ENCODE peak calls at places on chromosome 16, in four cellular contexts. One of them, this sample, is unnamed.

GRCh38 chr16:79355600-79356358 is 244.8 kb downstream of the MAF start:
- DNase-seq in H1: no peak
- DNase-seq in GM12878: no peak
- DNase-seq in K562: no peak
- DNase-seq in this sample: no peak

GRCh38 chr16:66950971-66951790 is 9.9 kb upstream of the CES3 start:
- DNase-seq in H1: no peak
- DNase-seq in GM12878: no peak
- DNase-seq in K562: peak
- DNase-seq in this sample: no peak

GRCh38 chr16:13300066-13300465 is 398.7 kb downstream of the SHISA9 start:
- DNase-seq in H1: no peak
- DNase-seq in GM12878: no peak
- DNase-seq in K562: no peak
- DNase-seq in this sample: no peak

GRCh38 chr16:50368410-50369132 is at the start of gene BRD7:
- DNase-seq in H1: no peak
- DNase-seq in GM12878: no peak
- DNase-seq in K562: peak
- DNase-seq in this sample: peak

GRCh38 chr16:53291757-53292392 is 142.4 kb upstream of the RBL2 start:
- DNase-seq in H1: no peak
- DNase-seq in GM12878: no peak
- DNase-seq in K562: no peak
- DNase-seq in this sample: no peak

GRCh38 chr16:89761304-89761922 is 40.1 kb downstream of the ZNF276 start:
- DNase-seq in H1: no peak
- DNase-seq in GM12878: no peak
- DNase-seq in K562: no peak
- DNase-seq in this sample: no peak

GRCh38 chr16:24800586-24800985 is 45.2 kb upstream of the SLC5A11 start:
- DNase-seq in H1: no peak
- DNase-seq in GM12878: no peak
- DNase-seq in K562: no peak
- DNase-seq in this sample: peak

GRCh38 chr16:89442588-89442987 is 47.8 kb downstream of the ANKRD11 start:
- DNase-seq in H1: no peak
- DNase-seq in GM12878: no peak
- DNase-seq in K562: no peak
- DNase-seq in this sample: no peak

GRCh38 chr16:24273511-24273910 is 17.4 kb downstream of the CACNG3 start:
- DNase-seq in H1: no peak
- DNase-seq in GM12878: no peak
- DNase-seq in K562: no peak
- DNase-seq in this sample: no peak

GRCh38 chr16:78659216-78659615 is 559.8 kb downstream of the WWOX start:
- DNase-seq in H1: no peak
- DNase-seq in GM12878: no peak
- DNase-seq in K562: no peak
- DNase-seq in this sample: no peak

GRCh38 chr16:48959204-48959603 is 322.4 kb downstream of the CBLN1 start:
- DNase-seq in H1: no peak
- DNase-seq in GM12878: no peak
- DNase-seq in K562: no peak
- DNase-seq in this sample: no peak

GRCh38 chr16:87728026-87728425 is 37.8 kb downstream of the KLHDC4 start:
- DNase-seq in H1: no peak
- DNase-seq in GM12878: no peak
- DNase-seq in K562: no peak
- DNase-seq in this sample: no peak

GRCh38 chr16:65658339-65659275 is 536.7 kb upstream of the CDH11 start:
- DNase-seq in H1: no peak
- DNase-seq in GM12878: no peak
- DNase-seq in K562: no peak
- DNase-seq in this sample: no peak

GRCh38 chr16:19238386-19238785 is 47.1 kb upstream of the CLEC19A start:
- DNase-seq in H1: no peak
- DNase-seq in GM12878: no peak
- DNase-seq in K562: no peak
- DNase-seq in this sample: no peak

GRCh38 chr16:71542377-71542776 is 16.2 kb downstream of the CHST4 start:
- DNase-seq in H1: no peak
- DNase-seq in GM12878: no peak
- DNase-seq in K562: peak
- DNase-seq in this sample: peak

GRCh38 chr16:86994651-86995171 is 322.5 kb downstream of the C16orf95 start:
- DNase-seq in H1: no peak
- DNase-seq in GM12878: no peak
- DNase-seq in K562: peak
- DNase-seq in this sample: no peak

GRCh38 chr16:13084331-13084730 is 182.9 kb downstream of the SHISA9 start:
- DNase-seq in H1: no peak
- DNase-seq in GM12878: no peak
- DNase-seq in K562: no peak
- DNase-seq in this sample: no peak

GRCh38 chr16:27248036-27248435 is 20.5 kb downstream of the NSMCE1 start:
- DNase-seq in H1: no peak
- DNase-seq in GM12878: no peak
- DNase-seq in K562: no peak
- DNase-seq in this sample: no peak

GRCh38 chr16:73056383-73056782 is 8.5 kb upstream of the ZFHX3 start:
- DNase-seq in H1: no peak
- DNase-seq in GM12878: no peak
- DNase-seq in K562: no peak
- DNase-seq in this sample: no peak

GRCh38 chr16:72129976-72130656 is 36.5 kb downstream of the DHX38 start:
- DNase-seq in H1: no peak
- DNase-seq in GM12878: no peak
- DNase-seq in K562: no peak
- DNase-seq in this sample: no peak

GRCh38 chr16:66604376-66605176 is at the start of gene CMTM3:
- DNase-seq in H1: no peak
- DNase-seq in GM12878: no peak
- DNase-seq in K562: peak
- DNase-seq in this sample: peak

DNA sequence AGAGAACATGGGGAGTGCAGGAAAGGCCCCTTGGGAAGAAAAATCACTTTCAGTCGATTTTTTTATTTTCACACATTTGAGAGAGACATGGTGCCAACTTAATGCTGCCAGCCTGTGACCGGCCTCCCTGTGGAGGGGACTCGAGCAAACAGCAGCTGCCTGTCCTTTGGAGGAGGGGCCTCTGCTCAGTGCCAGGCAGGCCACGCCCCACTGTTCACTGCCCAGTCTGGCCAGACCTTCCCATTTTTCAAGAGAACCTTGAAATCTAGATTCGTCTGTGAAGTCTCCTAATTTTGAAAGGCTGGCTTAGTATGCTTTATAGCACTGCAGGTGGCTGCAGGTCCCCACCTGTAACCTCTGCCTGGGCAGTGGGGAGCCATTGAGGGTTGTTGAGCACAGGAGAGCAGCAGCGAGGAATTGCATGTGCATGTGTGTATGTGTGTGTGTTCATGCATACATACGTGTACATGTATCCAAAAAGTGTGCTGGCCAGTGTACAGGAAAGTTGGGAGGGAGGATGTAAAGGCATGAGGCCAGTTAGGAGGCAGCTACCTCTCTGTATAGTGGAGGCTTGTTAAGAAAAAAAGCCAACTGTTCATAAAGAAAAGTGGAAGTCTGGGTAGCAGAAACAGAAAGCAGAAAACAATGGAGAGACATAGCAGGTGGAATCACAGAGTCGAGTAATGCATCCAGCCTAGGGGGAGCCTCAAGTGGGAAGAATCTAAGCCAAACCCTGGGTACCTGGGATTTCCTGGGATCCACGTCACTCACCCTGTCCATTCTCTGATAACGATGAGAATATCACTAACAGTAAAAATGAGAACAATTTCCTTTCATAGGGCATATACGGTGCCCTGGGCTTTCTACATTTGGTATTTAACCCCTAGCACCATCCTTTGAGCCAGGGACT is 70.4 kb upstream of the PLCG2 start:
- DNase-seq in H1: no peak
- DNase-seq in GM12878: no peak
- DNase-seq in K562: no peak
- DNase-seq in this sample: no peak
- TF ChIP-seq BRCA1 in H1: no peak
- TF ChIP-seq BRCA1 in GM12878: no peak
- TF ChIP-seq BRCA1 in K562: no peak
- TF ChIP-seq BRCA1 in this sample: no peak

GRCh38 chr16:11744075-11744470 is 1.4 kb upstream of the TXNDC11 start:
- DNase-seq in H1: no peak
- DNase-seq in GM12878: no peak
- DNase-seq in K562: no peak
- DNase-seq in this sample: no peak

GRCh38 chr16:11743308-11744074 is 834 bp upstream of the TXNDC11 start:
- DNase-seq in H1: no peak
- DNase-seq in GM12878: no peak
- DNase-seq in K562: no peak
- DNase-seq in this sample: peak

GRCh38 chr16:11740567-11740966 is 2.1 kb downstream of the TXNDC11 start:
- DNase-seq in H1: no peak
- DNase-seq in GM12878: no peak
- DNase-seq in K562: no peak
- DNase-seq in this sample: no peak

GRCh38 chr16:11742536-11743307 is at the start of gene TXNDC11:
- DNase-seq in H1: peak
- DNase-seq in GM12878: peak
- DNase-seq in K562: peak
- DNase-seq in this sample: peak

GRCh38 chr16:11742041-11742535 is 569 bp downstream of the TXNDC11 start:
- DNase-seq in H1: no peak
- DNase-seq in GM12878: no peak
- DNase-seq in K562: peak
- DNase-seq in this sample: peak
- TF ChIP-seq ATF3 in H1: no peak
- TF ChIP-seq ATF3 in GM12878: no peak
- TF ChIP-seq ATF3 in K562: no peak
- TF ChIP-seq ATF3 in this sample: no peak

DNA sequence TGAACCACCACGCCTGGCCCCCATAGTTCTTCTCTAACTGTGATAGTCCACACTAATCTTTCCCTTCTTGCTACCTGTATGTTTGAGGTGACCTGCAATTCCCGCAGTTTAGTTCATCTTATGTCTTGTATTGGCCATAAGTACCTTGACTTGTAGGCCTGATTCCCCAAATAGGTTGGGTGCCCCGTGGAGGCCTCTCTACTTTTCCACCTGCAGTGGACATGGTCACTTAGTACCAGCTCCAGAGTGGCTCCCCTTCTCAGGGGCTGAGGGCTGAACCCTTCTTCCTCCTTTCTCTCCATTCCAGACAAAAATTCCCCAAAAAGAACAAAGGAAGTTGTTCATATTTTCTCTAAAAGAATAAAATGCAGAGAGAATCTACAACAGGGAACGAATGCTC is 33.5 kb upstream of the CES5A start:
- DNase-seq in H1: no peak
- DNase-seq in GM12878: no peak
- DNase-seq in K562: no peak
- DNase-seq in this sample: no peak
- TF ChIP-seq BRCA1 in H1: no peak
- TF ChIP-seq BRCA1 in GM12878: no peak
- TF ChIP-seq BRCA1 in K562: no peak
- TF ChIP-seq BRCA1 in this sample: no peak

GRCh38 chr16:85836706-85837582 is 37.4 kb downstream of the COX4I1 start:
- DNase-seq in H1: no peak
- DNase-seq in GM12878: no peak
- DNase-seq in K562: no peak
- DNase-seq in this sample: no peak
- TF ChIP-seq ATF3 in H1: no peak
- TF ChIP-seq ATF3 in GM12878: no peak
- TF ChIP-seq ATF3 in K562: no peak
- TF ChIP-seq ATF3 in this sample: no peak

DNA sequence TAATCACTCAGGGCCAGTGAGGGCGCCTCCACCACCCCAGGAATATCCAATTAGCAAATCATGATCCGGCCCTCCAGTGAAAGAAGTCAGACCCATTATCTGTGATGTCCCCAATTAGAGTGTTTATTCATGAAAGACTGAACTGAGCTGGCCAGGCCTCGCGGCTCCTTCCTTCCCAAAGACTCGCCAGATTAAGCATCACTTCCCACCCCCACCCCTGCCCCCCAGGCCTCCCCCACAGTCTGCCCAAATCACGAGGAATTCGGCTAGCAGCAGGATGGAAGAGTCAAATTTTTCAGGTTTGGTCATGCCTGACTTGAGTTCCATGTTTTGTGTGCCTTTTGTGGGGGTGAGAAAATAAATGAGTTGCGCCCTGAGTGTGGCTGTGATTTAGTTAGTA is 298.4 kb upstream of the SALL1 start:
- DNase-seq in H1: no peak
- DNase-seq in GM12878: no peak
- DNase-seq in K562: no peak
- DNase-seq in this sample: no peak
- TF ChIP-seq BRCA1 in H1: no peak
- TF ChIP-seq BRCA1 in GM12878: no peak
- TF ChIP-seq BRCA1 in K562: no peak
- TF ChIP-seq BRCA1 in this sample: no peak

GRCh38 chr16:69613283-69614154 is 47.8 kb downstream of the NFAT5 start:
- DNase-seq in H1: no peak
- DNase-seq in GM12878: peak
- DNase-seq in K562: no peak
- DNase-seq in this sample: peak

GRCh38 chr16:69606985-69607384 is 41.2 kb downstream of the NFAT5 start:
- DNase-seq in H1: no peak
- DNase-seq in GM12878: no peak
- DNase-seq in K562: no peak
- DNase-seq in this sample: no peak

GRCh38 chr16:69610356-69610755 is 44.6 kb downstream of the NFAT5 start:
- DNase-seq in H1: no peak
- DNase-seq in GM12878: no peak
- DNase-seq in K562: no peak
- DNase-seq in this sample: no peak

GRCh38 chr16:69607674-69608073 is 41.9 kb downstream of the NFAT5 start:
- DNase-seq in H1: no peak
- DNase-seq in GM12878: peak
- DNase-seq in K562: no peak
- DNase-seq in this sample: no peak

DNA sequence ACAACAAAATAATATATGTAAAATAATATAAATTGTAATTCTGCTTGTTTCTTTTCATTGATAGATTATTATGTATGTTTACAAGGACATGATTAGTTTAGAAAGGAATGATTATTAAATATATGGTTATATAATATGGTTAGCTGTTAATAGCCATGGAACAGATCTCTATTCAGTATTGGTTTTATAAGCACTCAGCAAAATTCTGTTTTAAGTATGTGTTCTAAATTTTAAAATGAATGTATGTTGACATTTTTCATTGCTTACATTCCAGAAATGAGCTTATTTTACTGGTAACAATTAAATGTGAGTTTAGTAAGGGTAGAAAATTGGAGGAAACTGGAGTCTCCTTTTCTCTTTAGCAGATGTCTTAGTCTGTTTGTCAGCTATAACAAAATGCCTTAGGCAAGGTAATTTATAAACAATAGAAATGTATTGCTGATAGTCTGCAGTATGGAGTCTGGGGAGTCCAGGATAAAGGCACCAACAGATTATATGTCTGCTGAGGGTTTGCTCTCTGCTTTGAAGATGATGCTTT is 45.4 kb downstream of the NFAT5 start:
- DNase-seq in H1: no peak
- DNase-seq in GM12878: no peak
- DNase-seq in K562: no peak
- DNase-seq in this sample: no peak
- TF ChIP-seq ATF3 in H1: no peak
- TF ChIP-seq ATF3 in GM12878: no peak
- TF ChIP-seq ATF3 in K562: no peak
- TF ChIP-seq ATF3 in this sample: no peak